ENCODE peak calls at places on chromosomes 6 and 20, in seven cellular contexts. One of them, this sample, is unnamed.

GRCh38 chr20:41003143-41003932 is 25.3 kb upstream of the TOP1 start:
- DNase-seq in Calu3: peak; percentile 93
- DNase-seq in lower lobe of right lung: peak; percentile 80
- DNase-seq in nephron progenitor cell: no peak
- DNase-seq in MM.1S: no peak
- DNase-seq in PC-3: peak; percentile 99
- DNase-seq in cardiac muscle cell: no peak
- DNase-seq in this sample: peak; percentile 99

GRCh38 chr6:154447929-154448328 is 62.6 kb downstream of the CNKSR3 start:
- DNase-seq in lower lobe of right lung: no peak
- DNase-seq in cardiac muscle cell: no peak
- DNase-seq in nephron progenitor cell: no peak
- DNase-seq in Calu3: no peak
- DNase-seq in PC-3: no peak
- DNase-seq in MM.1S: no peak
- DNase-seq in this sample: no peak

GRCh38 chr6:52360601-52361346 is 1.2 kb upstream of the PAQR8 start:
- DNase-seq in cardiac muscle cell: peak; percentile 14
- DNase-seq in nephron progenitor cell: no peak
- DNase-seq in lower lobe of right lung: no peak
- DNase-seq in Calu3: no peak
- DNase-seq in MM.1S: no peak
- DNase-seq in PC-3: peak; percentile 56
- DNase-seq in this sample: no peak

GRCh38 chr6:85390775-85391174 is 59.1 kb upstream of the NT5E start:
- DNase-seq in cardiac muscle cell: no peak
- DNase-seq in PC-3: no peak
- DNase-seq in MM.1S: no peak
- DNase-seq in Calu3: no peak
- DNase-seq in nephron progenitor cell: no peak
- DNase-seq in lower lobe of right lung: no peak
- DNase-seq in this sample: no peak

GRCh38 chr20:30598460-30599230 is 658.8 kb upstream of the DEFB115 start:
- DNase-seq in lower lobe of right lung: no peak
- DNase-seq in PC-3: no peak
- DNase-seq in Calu3: no peak
- DNase-seq in MM.1S: no peak
- DNase-seq in cardiac muscle cell: no peak
- DNase-seq in nephron progenitor cell: no peak
- DNase-seq in this sample: no peak

GRCh38 chr6:4965506-4966389 is 38.1 kb downstream of the RPP40 start:
- DNase-seq in lower lobe of right lung: no peak
- DNase-seq in PC-3: no peak
- DNase-seq in MM.1S: no peak
- DNase-seq in cardiac muscle cell: no peak
- DNase-seq in nephron progenitor cell: no peak
- DNase-seq in Calu3: no peak
- DNase-seq in this sample: no peak

GRCh38 chr20:61414455-61414991 is 162.5 kb downstream of the CDH4 start:
- DNase-seq in nephron progenitor cell: no peak
- DNase-seq in Calu3: no peak
- DNase-seq in lower lobe of right lung: no peak
- DNase-seq in PC-3: no peak
- DNase-seq in MM.1S: no peak
- DNase-seq in cardiac muscle cell: no peak
- DNase-seq in this sample: no peak

GRCh38 chr6:6661684-6662083 is 73.2 kb downstream of the LY86 start:
- DNase-seq in Calu3: no peak
- DNase-seq in cardiac muscle cell: peak; percentile 25
- DNase-seq in MM.1S: no peak
- DNase-seq in lower lobe of right lung: no peak
- DNase-seq in PC-3: peak; percentile 17
- DNase-seq in nephron progenitor cell: no peak
- DNase-seq in this sample: peak; percentile 91

GRCh38 chr20:47971321-47971781 is 186.1 kb upstream of the SULF2 start:
- DNase-seq in Calu3: no peak
- DNase-seq in nephron progenitor cell: no peak
- DNase-seq in PC-3: no peak
- DNase-seq in cardiac muscle cell: no peak
- DNase-seq in lower lobe of right lung: no peak
- DNase-seq in MM.1S: no peak
- DNase-seq in this sample: no peak

GRCh38 chr6:82525775-82526515 is 162.3 kb downstream of the TPBG start:
- DNase-seq in PC-3: no peak
- DNase-seq in lower lobe of right lung: no peak
- DNase-seq in nephron progenitor cell: peak; percentile 53
- DNase-seq in cardiac muscle cell: no peak
- DNase-seq in MM.1S: no peak
- DNase-seq in Calu3: no peak
- DNase-seq in this sample: no peak

GRCh38 chr20:44646023-44646640 is 5.4 kb downstream of the ADA start:
- DNase-seq in nephron progenitor cell: no peak
- DNase-seq in cardiac muscle cell: no peak
- DNase-seq in PC-3: no peak
- DNase-seq in Calu3: no peak
- DNase-seq in MM.1S: peak; percentile 93
- DNase-seq in lower lobe of right lung: no peak
- DNase-seq in this sample: no peak

GRCh38 chr20:41175201-41175651 is 37.9 kb downstream of the PLCG1 start:
- DNase-seq in cardiac muscle cell: no peak
- DNase-seq in PC-3: no peak
- DNase-seq in MM.1S: no peak
- DNase-seq in nephron progenitor cell: no peak
- DNase-seq in lower lobe of right lung: no peak
- DNase-seq in Calu3: no peak
- DNase-seq in this sample: no peak

GRCh38 chr6:54262956-54263355 is 45.3 kb upstream of the TINAG start:
- DNase-seq in Calu3: no peak
- DNase-seq in cardiac muscle cell: no peak
- DNase-seq in MM.1S: no peak
- DNase-seq in nephron progenitor cell: no peak
- DNase-seq in lower lobe of right lung: no peak
- DNase-seq in PC-3: no peak
- DNase-seq in this sample: no peak

GRCh38 chr6:54266400-54266923 is 41.8 kb upstream of the TINAG start:
- DNase-seq in lower lobe of right lung: no peak
- DNase-seq in PC-3: no peak
- DNase-seq in cardiac muscle cell: no peak
- DNase-seq in nephron progenitor cell: no peak
- DNase-seq in MM.1S: no peak
- DNase-seq in Calu3: no peak
- DNase-seq in this sample: no peak

GRCh38 chr6:54264581-54265272 is 43.5 kb upstream of the TINAG start:
- DNase-seq in Calu3: no peak
- DNase-seq in cardiac muscle cell: no peak
- DNase-seq in PC-3: no peak
- DNase-seq in lower lobe of right lung: no peak
- DNase-seq in MM.1S: no peak
- DNase-seq in nephron progenitor cell: no peak
- DNase-seq in this sample: no peak

GRCh38 chr6:54262499-54262898 is 45.7 kb upstream of the TINAG start:
- DNase-seq in cardiac muscle cell: no peak
- DNase-seq in Calu3: no peak
- DNase-seq in PC-3: no peak
- DNase-seq in MM.1S: no peak
- DNase-seq in nephron progenitor cell: no peak
- DNase-seq in lower lobe of right lung: no peak
- DNase-seq in this sample: no peak

DNA sequence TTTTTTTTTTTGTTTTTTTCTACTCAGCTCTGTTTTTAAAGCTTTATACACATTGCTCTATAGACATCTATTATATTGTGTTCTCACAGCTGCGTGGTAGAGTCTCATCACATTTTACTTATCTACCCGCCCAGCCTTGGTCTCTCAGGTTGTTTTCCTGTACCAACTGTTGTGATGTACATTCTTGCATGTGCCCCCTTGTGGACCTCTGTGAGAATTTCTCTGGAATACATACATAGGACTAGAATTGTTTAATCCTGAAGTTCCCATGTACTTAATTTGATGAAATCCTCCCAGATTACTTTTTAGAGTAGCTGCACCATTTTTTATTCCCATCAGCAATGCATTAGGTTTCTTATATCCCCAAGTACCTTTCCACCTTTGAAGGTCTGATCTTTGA is 40.4 kb upstream of the TINAG start:
- DNase-seq in Calu3: peak; percentile 57
- DNase-seq in cardiac muscle cell: peak; percentile 73
- DNase-seq in nephron progenitor cell: peak; percentile 22
- DNase-seq in PC-3: peak; percentile 74
- DNase-seq in lower lobe of right lung: no peak
- DNase-seq in MM.1S: peak; percentile 52
- DNase-seq in this sample: peak; percentile 72
- TF ChIP-seq CTCF in Calu3: peak; percentile 46
- TF ChIP-seq CTCF in cardiac muscle cell: peak; percentile 67
- TF ChIP-seq CTCF in nephron progenitor cell: peak; percentile 57
- TF ChIP-seq CTCF in PC-3: peak; percentile 74
- TF ChIP-seq CTCF in lower lobe of right lung: peak; percentile 47
- TF ChIP-seq CTCF in MM.1S: peak; percentile 37
- TF ChIP-seq CTCF in this sample: peak; percentile 54

GRCh38 chr6:148577687-148578488 is 168.9 kb upstream of the UST start:
- DNase-seq in nephron progenitor cell: peak; percentile 71
- DNase-seq in lower lobe of right lung: peak; percentile 86
- DNase-seq in cardiac muscle cell: peak; percentile 86
- DNase-seq in MM.1S: peak; percentile 9
- DNase-seq in PC-3: peak; percentile 80
- DNase-seq in Calu3: peak; percentile 66
- DNase-seq in this sample: peak; percentile 79
- TF ChIP-seq CTCF in nephron progenitor cell: peak; percentile 80
- TF ChIP-seq CTCF in lower lobe of right lung: peak; percentile 85
- TF ChIP-seq CTCF in cardiac muscle cell: peak; percentile 90
- TF ChIP-seq CTCF in MM.1S: peak; percentile 43
- TF ChIP-seq CTCF in PC-3: peak; percentile 95
- TF ChIP-seq CTCF in Calu3: peak; percentile 47
- TF ChIP-seq CTCF in this sample: peak; percentile 83

GRCh38 chr6:73258721-73259120 is 4.3 kb downstream of the KHDC1 start:
- DNase-seq in cardiac muscle cell: no peak
- DNase-seq in PC-3: no peak
- DNase-seq in lower lobe of right lung: no peak
- DNase-seq in nephron progenitor cell: no peak
- DNase-seq in MM.1S: no peak
- DNase-seq in Calu3: no peak
- DNase-seq in this sample: no peak
- TF ChIP-seq CTCF in cardiac muscle cell: no peak
- TF ChIP-seq CTCF in PC-3: no peak
- TF ChIP-seq CTCF in lower lobe of right lung: no peak
- TF ChIP-seq CTCF in nephron progenitor cell: no peak
- TF ChIP-seq CTCF in MM.1S: no peak
- TF ChIP-seq CTCF in Calu3: no peak
- TF ChIP-seq CTCF in this sample: no peak

DNA sequence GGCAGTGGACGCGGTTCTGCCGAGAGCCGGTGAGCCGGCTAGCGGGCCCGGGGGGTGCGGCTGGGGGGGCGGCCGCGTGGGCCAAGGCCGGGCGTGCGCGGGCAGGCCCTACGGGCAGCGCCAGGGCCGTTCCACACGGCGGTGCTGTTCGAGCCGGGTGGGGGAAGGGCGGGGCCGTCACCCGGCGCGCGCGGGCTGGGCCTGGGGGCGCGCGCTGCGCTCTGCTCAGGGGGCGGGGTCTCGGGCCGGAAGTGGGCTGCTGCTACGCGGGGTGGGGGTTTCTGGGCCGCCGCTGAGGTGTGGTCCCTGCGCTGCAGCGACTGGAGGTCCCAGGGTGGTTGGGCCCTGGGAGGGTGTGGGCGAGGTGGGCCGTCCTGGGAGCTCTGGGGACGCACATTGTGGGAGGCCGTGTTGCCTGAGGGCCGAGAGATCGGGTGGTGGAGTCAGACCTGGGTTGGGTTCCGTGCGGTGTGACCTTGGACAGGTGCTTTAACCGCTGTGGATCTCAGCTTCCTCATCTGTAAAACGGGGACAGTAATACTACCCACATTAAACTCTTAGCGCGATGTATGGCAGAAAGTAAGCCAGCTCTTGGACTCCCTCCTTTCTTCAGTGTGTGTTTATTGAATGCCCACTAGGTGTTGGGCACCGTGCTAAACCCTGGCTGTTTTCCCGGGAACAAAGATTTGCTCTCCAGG is 395 bp downstream of the MAPRE1 start:
- DNase-seq in nephron progenitor cell: peak; percentile 94
- DNase-seq in cardiac muscle cell: peak; percentile 83
- DNase-seq in Calu3: peak; percentile 82
- DNase-seq in MM.1S: peak; percentile 40
- DNase-seq in PC-3: peak; percentile 71
- DNase-seq in lower lobe of right lung: peak; percentile 78
- DNase-seq in this sample: peak; percentile 61
- TF ChIP-seq CTCF in nephron progenitor cell: no peak
- TF ChIP-seq CTCF in cardiac muscle cell: no peak
- TF ChIP-seq CTCF in Calu3: no peak
- TF ChIP-seq CTCF in MM.1S: no peak
- TF ChIP-seq CTCF in PC-3: no peak
- TF ChIP-seq CTCF in lower lobe of right lung: no peak
- TF ChIP-seq CTCF in this sample: peak; percentile 4

GRCh38 chr6:161546632-161547031 is 272.8 kb upstream of the AGPAT4 start:
- DNase-seq in MM.1S: peak; percentile 18
- DNase-seq in nephron progenitor cell: no peak
- DNase-seq in PC-3: no peak
- DNase-seq in cardiac muscle cell: no peak
- DNase-seq in lower lobe of right lung: no peak
- DNase-seq in Calu3: no peak
- DNase-seq in this sample: no peak

GRCh38 chr6:161548713-161549112 is 274.9 kb upstream of the AGPAT4 start:
- DNase-seq in nephron progenitor cell: no peak
- DNase-seq in MM.1S: no peak
- DNase-seq in cardiac muscle cell: no peak
- DNase-seq in PC-3: no peak
- DNase-seq in Calu3: no peak
- DNase-seq in lower lobe of right lung: no peak
- DNase-seq in this sample: no peak

GRCh38 chr6:161547617-161548016 is 273.8 kb upstream of the AGPAT4 start:
- DNase-seq in nephron progenitor cell: no peak
- DNase-seq in lower lobe of right lung: no peak
- DNase-seq in Calu3: no peak
- DNase-seq in MM.1S: no peak
- DNase-seq in cardiac muscle cell: no peak
- DNase-seq in PC-3: no peak
- DNase-seq in this sample: no peak

GRCh38 chr6:161545741-161546140 is 271.9 kb upstream of the AGPAT4 start:
- DNase-seq in PC-3: no peak
- DNase-seq in MM.1S: no peak
- DNase-seq in nephron progenitor cell: no peak
- DNase-seq in Calu3: no peak
- DNase-seq in cardiac muscle cell: no peak
- DNase-seq in lower lobe of right lung: no peak
- DNase-seq in this sample: no peak

DNA sequence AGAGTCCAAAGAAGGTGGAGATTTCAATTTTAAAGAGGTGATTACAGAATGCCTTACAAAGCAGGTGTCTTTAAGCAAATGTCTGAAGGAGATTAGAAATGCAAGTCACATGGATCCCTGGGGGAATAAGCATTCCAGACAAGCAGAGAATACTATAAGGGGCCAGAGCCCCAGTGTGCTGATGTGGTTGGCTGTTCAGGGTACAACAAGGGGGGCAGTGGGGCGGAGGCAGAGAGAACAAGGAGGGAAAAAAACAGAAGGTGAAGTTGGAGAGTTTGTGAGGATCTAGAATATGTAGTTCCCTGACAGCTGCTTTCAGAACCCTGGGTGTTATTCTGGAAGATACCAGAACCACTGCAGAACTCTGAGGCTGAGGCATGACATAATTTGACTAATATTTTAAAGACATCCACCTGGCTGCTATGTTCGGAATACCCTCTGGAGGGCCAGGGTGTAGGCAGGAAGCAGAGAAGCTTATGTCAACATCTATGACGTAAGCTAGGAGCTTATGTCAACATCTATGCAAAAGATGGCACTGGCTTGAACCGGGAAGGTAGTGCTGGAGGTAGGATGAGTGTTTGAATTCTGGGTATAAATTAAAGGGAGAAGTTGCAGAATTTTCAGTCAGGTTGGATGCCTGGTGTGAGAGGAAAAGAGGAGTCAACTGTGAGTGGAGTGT is 276.3 kb upstream of the AGPAT4 start:
- DNase-seq in MM.1S: no peak
- DNase-seq in nephron progenitor cell: no peak
- DNase-seq in Calu3: peak; percentile 59
- DNase-seq in cardiac muscle cell: no peak
- DNase-seq in lower lobe of right lung: no peak
- DNase-seq in PC-3: peak; percentile 38
- DNase-seq in this sample: peak; percentile 51
- TF ChIP-seq CTCF in MM.1S: no peak
- TF ChIP-seq CTCF in nephron progenitor cell: no peak
- TF ChIP-seq CTCF in Calu3: no peak
- TF ChIP-seq CTCF in cardiac muscle cell: no peak
- TF ChIP-seq CTCF in lower lobe of right lung: no peak
- TF ChIP-seq CTCF in PC-3: peak; percentile 35
- TF ChIP-seq CTCF in this sample: no peak